ENCODE peak calls at places on chromosomes 16 and 17, in four cellular contexts. One of them, this sample, is unnamed.

GRCh38 chr17:36675786-36676185 is 74.4 kb downstream of the MRM1 start:
- DNase-seq in AG04450: no peak
- DNase-seq in CD4-positive, CD25-positive, alpha-beta regulatory T cell: no peak
- DNase-seq in ovary: no peak
- DNase-seq in this sample: no peak

GRCh38 chr16:75466760-75467159 is 2.3 kb upstream of the TMEM170A start:
- DNase-seq in CD4-positive, CD25-positive, alpha-beta regulatory T cell: no peak
- DNase-seq in AG04450: no peak
- DNase-seq in ovary: no peak
- DNase-seq in this sample: no peak

GRCh38 chr17:58267347-58268324 is 13.1 kb downstream of the MPO start:
- DNase-seq in ovary: no peak
- DNase-seq in CD4-positive, CD25-positive, alpha-beta regulatory T cell: no peak
- DNase-seq in AG04450: no peak
- DNase-seq in this sample: no peak

GRCh38 chr17:10384175-10384574 is 11.4 kb upstream of the MYH13 start:
- DNase-seq in CD4-positive, CD25-positive, alpha-beta regulatory T cell: no peak
- DNase-seq in AG04450: no peak
- DNase-seq in ovary: no peak
- DNase-seq in this sample: no peak

GRCh38 chr16:4140652-4141051 is 24.4 kb upstream of the ADCY9 start:
- DNase-seq in ovary: no peak
- DNase-seq in AG04450: peak; percentile 21
- DNase-seq in CD4-positive, CD25-positive, alpha-beta regulatory T cell: no peak
- DNase-seq in this sample: no peak

GRCh38 chr17:77456951-77457548 is 316.3 kb downstream of the SEC14L1 start:
- DNase-seq in AG04450: no peak
- DNase-seq in CD4-positive, CD25-positive, alpha-beta regulatory T cell: no peak
- DNase-seq in ovary: no peak
- DNase-seq in this sample: no peak

GRCh38 chr16:52298769-52299168 is 248.2 kb downstream of the TOX3 start:
- DNase-seq in ovary: no peak
- DNase-seq in AG04450: no peak
- DNase-seq in CD4-positive, CD25-positive, alpha-beta regulatory T cell: no peak
- DNase-seq in this sample: no peak

GRCh38 chr17:82237083-82237745 is 8.4 kb downstream of the SLC16A3 start:
- DNase-seq in AG04450: no peak
- DNase-seq in ovary: peak; percentile 44
- DNase-seq in CD4-positive, CD25-positive, alpha-beta regulatory T cell: no peak
- DNase-seq in this sample: no peak

GRCh38 chr16:4989391-4990006 is 31.4 kb downstream of the SEC14L5 start:
- DNase-seq in AG04450: no peak
- DNase-seq in CD4-positive, CD25-positive, alpha-beta regulatory T cell: no peak
- DNase-seq in ovary: no peak
- DNase-seq in this sample: no peak

GRCh38 chr17:21299981-21300600 is 15.6 kb downstream of the MAP2K3 start:
- DNase-seq in AG04450: no peak
- DNase-seq in CD4-positive, CD25-positive, alpha-beta regulatory T cell: no peak
- DNase-seq in ovary: no peak
- DNase-seq in this sample: no peak

GRCh38 chr17:55269894-55270293 is 5.1 kb downstream of the HLF start:
- DNase-seq in AG04450: no peak
- DNase-seq in CD4-positive, CD25-positive, alpha-beta regulatory T cell: no peak
- DNase-seq in ovary: no peak
- DNase-seq in this sample: no peak
- H3K27me3 ChIP-seq in AG04450: peaks cover 26% of the 10 kb centered on the region
- H3K27me3 ChIP-seq in CD4-positive, CD25-positive, alpha-beta regulatory T cell: peaks cover 6% of the 10 kb centered on the region
- H3K27me3 ChIP-seq in ovary: no peaks in the 10 kb centered on the region
- H3K27me3 ChIP-seq in this sample: peaks cover 8% of the 10 kb centered on the region

GRCh38 chr17:66301418-66301863 is 972 bp upstream of the PRKCA start:
- DNase-seq in AG04450: no peak
- DNase-seq in CD4-positive, CD25-positive, alpha-beta regulatory T cell: peak; percentile 10
- DNase-seq in ovary: no peak
- DNase-seq in this sample: no peak

GRCh38 chr17:66301864-66302741 is at the start of gene PRKCA:
- DNase-seq in AG04450: no peak
- DNase-seq in ovary: peak; percentile 82
- DNase-seq in CD4-positive, CD25-positive, alpha-beta regulatory T cell: peak; percentile 67
- DNase-seq in this sample: peak; percentile 61

GRCh38 chr17:66302761-66303626 is 581 bp downstream of the PRKCA start:
- DNase-seq in AG04450: no peak
- DNase-seq in ovary: peak; percentile 63
- DNase-seq in CD4-positive, CD25-positive, alpha-beta regulatory T cell: peak; percentile 51
- DNase-seq in this sample: peak; percentile 60

GRCh38 chr17:66299721-66300120 is 2.7 kb upstream of the PRKCA start:
- DNase-seq in CD4-positive, CD25-positive, alpha-beta regulatory T cell: no peak
- DNase-seq in ovary: no peak
- DNase-seq in AG04450: no peak
- DNase-seq in this sample: no peak

GRCh38 chr17:66300956-66301355 is 1.5 kb upstream of the PRKCA start:
- DNase-seq in AG04450: no peak
- DNase-seq in ovary: no peak
- DNase-seq in CD4-positive, CD25-positive, alpha-beta regulatory T cell: no peak
- DNase-seq in this sample: no peak
- H3K4me3 ChIP-seq in AG04450: no peak overlapping the region
- H3K4me3 ChIP-seq in ovary: no peak overlapping the region
- H3K4me3 ChIP-seq in CD4-positive, CD25-positive, alpha-beta regulatory T cell: peak overlapping the region; percentile 91
- H3K4me3 ChIP-seq in this sample: no peak overlapping the region

DNA sequence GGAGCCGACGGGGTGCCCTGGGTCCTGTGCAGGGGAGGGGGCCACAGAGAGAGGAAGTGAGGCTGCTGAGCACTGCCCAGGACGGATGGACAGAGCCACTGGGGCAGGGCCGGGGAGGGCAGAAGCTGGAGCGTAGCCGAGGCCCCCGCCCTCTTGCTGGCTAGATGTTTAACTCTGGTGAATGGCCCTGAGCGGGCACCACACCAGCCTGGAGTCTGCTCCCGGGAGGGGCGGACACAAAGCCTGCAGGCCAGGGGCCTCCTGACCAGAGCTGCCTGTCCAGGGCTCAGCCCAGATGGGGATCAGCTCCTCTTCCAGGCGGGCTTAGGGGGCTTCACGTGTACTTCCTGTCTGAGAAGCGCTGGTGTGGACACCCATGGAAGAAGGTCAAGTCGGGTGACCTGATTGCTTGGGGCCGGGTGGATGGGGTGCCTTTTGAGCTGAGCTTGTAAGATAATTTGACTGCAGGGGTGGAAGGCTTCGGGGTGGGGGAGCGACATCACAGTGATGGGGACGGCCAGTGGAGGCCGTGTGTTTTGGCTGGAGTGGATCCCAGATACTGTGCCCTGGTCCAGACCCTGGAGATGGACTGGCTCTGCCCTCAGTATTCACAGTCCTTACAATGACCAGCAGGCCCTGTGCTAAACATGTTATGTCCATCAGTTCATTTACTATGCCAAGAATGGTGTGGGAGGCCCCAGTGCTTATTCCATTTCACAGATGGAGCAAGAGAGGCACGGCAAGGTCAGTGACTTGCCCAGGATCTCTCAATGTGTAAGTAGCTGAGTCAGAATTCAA is 33.7 kb upstream of the CIBAR2 start:
- DNase-seq in ovary: peak; percentile 28
- DNase-seq in CD4-positive, CD25-positive, alpha-beta regulatory T cell: no peak
- DNase-seq in AG04450: no peak
- DNase-seq in this sample: no peak
- H3K27ac ChIP-seq in ovary: peak overlapping the region; percentile 55
- H3K27ac ChIP-seq in CD4-positive, CD25-positive, alpha-beta regulatory T cell: no peak overlapping the region
- H3K27ac ChIP-seq in AG04450: no peak overlapping the region
- H3K27ac ChIP-seq in this sample: no peak overlapping the region

GRCh38 chr16:29820730-29821662 is 734 bp downstream of the MVP start:
- DNase-seq in AG04450: no peak
- DNase-seq in ovary: peak; percentile 72
- DNase-seq in CD4-positive, CD25-positive, alpha-beta regulatory T cell: no peak
- DNase-seq in this sample: no peak

GRCh38 chr16:29821663-29822115 is 1.4 kb downstream of the MVP start:
- DNase-seq in ovary: peak; percentile 64
- DNase-seq in AG04450: no peak
- DNase-seq in CD4-positive, CD25-positive, alpha-beta regulatory T cell: no peak
- DNase-seq in this sample: no peak

GRCh38 chr16:29826342-29826695 is 6.1 kb downstream of the MVP start:
- DNase-seq in AG04450: no peak
- DNase-seq in ovary: no peak
- DNase-seq in CD4-positive, CD25-positive, alpha-beta regulatory T cell: no peak
- DNase-seq in this sample: no peak

GRCh38 chr16:29824589-29825144 is 4.4 kb downstream of the MVP start:
- DNase-seq in ovary: no peak
- DNase-seq in CD4-positive, CD25-positive, alpha-beta regulatory T cell: no peak
- DNase-seq in AG04450: peak; percentile 65
- DNase-seq in this sample: no peak

GRCh38 chr16:29825145-29826044 is 5.1 kb downstream of the MVP start:
- DNase-seq in AG04450: peak; percentile 80
- DNase-seq in ovary: peak; percentile 79
- DNase-seq in CD4-positive, CD25-positive, alpha-beta regulatory T cell: no peak
- DNase-seq in this sample: no peak
- H3K27me3 ChIP-seq in AG04450: no peaks in the 10 kb centered on the region
- H3K27me3 ChIP-seq in ovary: no peaks in the 10 kb centered on the region
- H3K27me3 ChIP-seq in CD4-positive, CD25-positive, alpha-beta regulatory T cell: no peaks in the 10 kb centered on the region
- H3K27me3 ChIP-seq in this sample: no peaks in the 10 kb centered on the region

This sample was measured in naive thymus-derived CD4-positive, alpha-beta T cell.